ENCODE peak calls at places on chromosomes 3 and 15, in four cellular contexts. One of them, this sample, is unnamed.
A peak's percentile ranks its signal among the peaks of the same experiment; 100 is the strongest.

GRCh38 chr3:126537730-126538281 is 13.9 kb downstream of the CHST13 start:
- DNase-seq in PC-3: no peak
- DNase-seq in fibroblast of lung: no peak
- DNase-seq in astrocyte: no peak
- DNase-seq in this sample: no peak

GRCh38 chr15:57114070-57114469 is 195.6 kb downstream of the TCF12 start:
- DNase-seq in PC-3: peak; percentile 21
- DNase-seq in fibroblast of lung: peak; percentile 51
- DNase-seq in astrocyte: peak; percentile 45
- DNase-seq in this sample: no peak

GRCh38 chr15:22870865-22871264 is 32.4 kb downstream of the NIPA2 start:
- DNase-seq in PC-3: no peak
- DNase-seq in fibroblast of lung: no peak
- DNase-seq in astrocyte: no peak
- DNase-seq in this sample: no peak

GRCh38 chr3:94524102-94524922 is 461.5 kb downstream of the NSUN3 start:
- DNase-seq in PC-3: no peak
- DNase-seq in fibroblast of lung: no peak
- DNase-seq in astrocyte: no peak
- DNase-seq in this sample: peak; percentile 4

GRCh38 chr3:118488751-118489150 is 545.9 kb downstream of the IGSF11 start:
- DNase-seq in PC-3: no peak
- DNase-seq in fibroblast of lung: no peak
- DNase-seq in astrocyte: no peak
- DNase-seq in this sample: no peak

GRCh38 chr15:36753173-36753572 is 173.7 kb downstream of the CDIN1 start:
- DNase-seq in PC-3: no peak
- DNase-seq in fibroblast of lung: peak; percentile 9
- DNase-seq in astrocyte: no peak
- DNase-seq in this sample: peak; percentile 3

GRCh38 chr3:123138819-123139517 is 62.8 kb upstream of the SEC22A start:
- DNase-seq in PC-3: no peak
- DNase-seq in fibroblast of lung: no peak
- DNase-seq in astrocyte: no peak
- DNase-seq in this sample: no peak

GRCh38 chr15:85614059-85614458 is 180.7 kb downstream of the KLHL25 start:
- DNase-seq in PC-3: no peak
- DNase-seq in fibroblast of lung: no peak
- DNase-seq in astrocyte: no peak
- DNase-seq in this sample: no peak

GRCh38 chr3:169812844-169813677 is at the start of the genes LRRC34 and LRRIQ4:
- DNase-seq in PC-3: peak; percentile 67
- DNase-seq in fibroblast of lung: peak; percentile 55
- DNase-seq in astrocyte: peak; percentile 42
- DNase-seq in this sample: peak; percentile 78

GRCh38 chr3:159032311-159032710 is 230.5 kb downstream of the MFSD1 start:
- DNase-seq in PC-3: peak; percentile 77
- DNase-seq in fibroblast of lung: peak; percentile 29
- DNase-seq in astrocyte: peak; percentile 14
- DNase-seq in this sample: no peak

GRCh38 chr3:195468391-195468776 is 25.6 kb upstream of the ACAP2 start:
- DNase-seq in PC-3: no peak
- DNase-seq in fibroblast of lung: no peak
- DNase-seq in astrocyte: no peak
- DNase-seq in this sample: no peak

GRCh38 chr15:75947117-75947516 is 43.4 kb downstream of the FBXO22 start:
- DNase-seq in PC-3: peak; percentile 25
- DNase-seq in fibroblast of lung: peak; percentile 86
- DNase-seq in astrocyte: peak; percentile 82
- DNase-seq in this sample: no peak

GRCh38 chr3:105526349-105527111 is 159.8 kb downstream of the ALCAM start:
- DNase-seq in PC-3: peak; percentile 85
- DNase-seq in fibroblast of lung: peak; percentile 73
- DNase-seq in astrocyte: peak; percentile 64
- DNase-seq in this sample: peak; percentile 21

GRCh38 chr3:159761377-159761776 is 227.3 kb upstream of the IL12A start:
- DNase-seq in PC-3: peak; percentile 66
- DNase-seq in fibroblast of lung: peak; percentile 60
- DNase-seq in astrocyte: peak; percentile 43
- DNase-seq in this sample: no peak

GRCh38 chr15:76285241-76285825 is 25.9 kb downstream of the ETFA start:
- DNase-seq in PC-3: peak; percentile 44
- DNase-seq in fibroblast of lung: no peak
- DNase-seq in astrocyte: no peak
- DNase-seq in this sample: no peak

GRCh38 chr15:73608475-73608874 is 24.7 kb downstream of the NPTN start:
- DNase-seq in PC-3: no peak
- DNase-seq in fibroblast of lung: no peak
- DNase-seq in astrocyte: no peak
- DNase-seq in this sample: no peak

GRCh38 chr3:11530153-11530721 is 113.5 kb downstream of the VGLL4 start:
- DNase-seq in PC-3: no peak
- DNase-seq in fibroblast of lung: peak; percentile 99
- DNase-seq in astrocyte: peak; percentile 99
- DNase-seq in this sample: peak; percentile 51

GRCh38 chr3:109806929-109807328 is 469.6 kb upstream of the DPPA4 start:
- DNase-seq in PC-3: peak; percentile 77
- DNase-seq in fibroblast of lung: peak; percentile 71
- DNase-seq in astrocyte: peak; percentile 62
- DNase-seq in this sample: no peak

GRCh38 chr15:41018534-41018933 is 65.3 kb downstream of the CHAC1 start:
- DNase-seq in PC-3: peak; percentile 89
- DNase-seq in fibroblast of lung: peak; percentile 48
- DNase-seq in astrocyte: peak; percentile 28
- DNase-seq in this sample: peak; percentile 16

GRCh38 chr3:2659896-2660295 is 450.3 kb downstream of the IL5RA start:
- DNase-seq in PC-3: no peak
- DNase-seq in fibroblast of lung: peak; percentile 6
- DNase-seq in astrocyte: peak; percentile 2
- DNase-seq in this sample: no peak

GRCh38 chr3:184953396-184953795 is 141.4 kb downstream of the VPS8 start:
- DNase-seq in PC-3: no peak
- DNase-seq in fibroblast of lung: no peak
- DNase-seq in astrocyte: no peak
- DNase-seq in this sample: no peak

GRCh38 chr3:104069114-104069513 is 1297.6 kb upstream of the ALCAM start:
- DNase-seq in PC-3: peak; percentile 50
- DNase-seq in fibroblast of lung: peak; percentile 48
- DNase-seq in astrocyte: peak; percentile 35
- DNase-seq in this sample: no peak

DNA sequence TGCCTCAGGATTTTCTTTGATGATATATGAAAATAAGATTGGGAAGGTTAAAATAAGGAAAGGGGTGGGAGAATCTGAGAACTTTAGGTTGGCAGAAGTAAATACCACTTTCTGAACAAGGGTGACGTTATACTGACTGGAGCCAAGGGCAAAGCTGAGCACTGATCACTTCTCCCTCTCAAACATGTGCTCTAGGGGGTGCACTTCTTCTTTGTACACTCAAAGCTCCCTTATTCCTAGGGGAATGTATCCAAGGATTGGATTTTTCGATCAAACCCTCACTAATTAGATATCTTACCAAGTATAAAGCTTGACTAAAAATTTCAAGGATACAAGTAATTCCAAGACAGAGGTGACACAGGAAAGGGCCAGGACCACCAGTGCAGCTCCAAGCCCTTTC is 243.9 kb upstream of the UMPS start:
- DNase-seq in PC-3: peak; percentile 17
- DNase-seq in fibroblast of lung: no peak
- DNase-seq in astrocyte: no peak
- DNase-seq in this sample: no peak
- TF ChIP-seq CTCF in PC-3: peak; percentile 46
- TF ChIP-seq CTCF in fibroblast of lung: peak; percentile 11
- TF ChIP-seq CTCF in astrocyte: no peak
- TF ChIP-seq CTCF in this sample: peak; percentile 14

DNA sequence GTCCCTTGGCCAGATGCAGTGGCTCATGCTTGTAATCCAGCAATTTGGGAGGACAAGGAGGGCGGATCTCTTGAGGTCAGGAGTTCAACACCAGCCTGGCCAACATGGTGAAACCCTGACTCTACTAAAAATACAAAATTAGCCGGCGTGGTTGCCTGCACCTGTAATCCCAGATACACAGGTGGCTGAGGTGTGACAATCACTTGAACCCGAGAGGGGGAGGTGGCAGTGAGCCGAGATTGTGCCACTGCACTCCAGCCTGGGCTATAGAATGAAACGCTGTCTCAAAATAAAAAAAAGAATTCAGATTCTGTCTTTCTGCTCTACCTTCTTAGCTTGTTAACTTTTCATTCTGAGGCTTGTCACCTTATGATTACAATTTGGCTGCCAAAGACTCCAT is 22.1 kb downstream of the MYO5A start:
- DNase-seq in PC-3: no peak
- DNase-seq in fibroblast of lung: no peak
- DNase-seq in astrocyte: no peak
- DNase-seq in this sample: no peak
- H4K20me1 ChIP-seq in PC-3: no peaks in the 10 kb centered on the region
- H4K20me1 ChIP-seq in fibroblast of lung: no peaks in the 10 kb centered on the region
- H4K20me1 ChIP-seq in astrocyte: peaks cover 55% of the 10 kb centered on the region
- H4K20me1 ChIP-seq in this sample: peaks cover 21% of the 10 kb centered on the region

GRCh38 chr3:125145751-125146475 is 66.6 kb downstream of the SLC12A8 start:
- DNase-seq in PC-3: no peak
- DNase-seq in fibroblast of lung: no peak
- DNase-seq in astrocyte: no peak
- DNase-seq in this sample: no peak

GRCh38 chr3:125143538-125143937 is 69.0 kb downstream of the SLC12A8 start:
- DNase-seq in PC-3: no peak
- DNase-seq in fibroblast of lung: no peak
- DNase-seq in astrocyte: no peak
- DNase-seq in this sample: no peak

GRCh38 chr3:125146601-125147490 is 65.7 kb downstream of the SLC12A8 start:
- DNase-seq in PC-3: no peak
- DNase-seq in fibroblast of lung: no peak
- DNase-seq in astrocyte: no peak
- DNase-seq in this sample: no peak

GRCh38 chr3:125143982-125144652 is 68.4 kb downstream of the SLC12A8 start:
- DNase-seq in PC-3: no peak
- DNase-seq in fibroblast of lung: peak; percentile 84
- DNase-seq in astrocyte: peak; percentile 77
- DNase-seq in this sample: no peak

DNA sequence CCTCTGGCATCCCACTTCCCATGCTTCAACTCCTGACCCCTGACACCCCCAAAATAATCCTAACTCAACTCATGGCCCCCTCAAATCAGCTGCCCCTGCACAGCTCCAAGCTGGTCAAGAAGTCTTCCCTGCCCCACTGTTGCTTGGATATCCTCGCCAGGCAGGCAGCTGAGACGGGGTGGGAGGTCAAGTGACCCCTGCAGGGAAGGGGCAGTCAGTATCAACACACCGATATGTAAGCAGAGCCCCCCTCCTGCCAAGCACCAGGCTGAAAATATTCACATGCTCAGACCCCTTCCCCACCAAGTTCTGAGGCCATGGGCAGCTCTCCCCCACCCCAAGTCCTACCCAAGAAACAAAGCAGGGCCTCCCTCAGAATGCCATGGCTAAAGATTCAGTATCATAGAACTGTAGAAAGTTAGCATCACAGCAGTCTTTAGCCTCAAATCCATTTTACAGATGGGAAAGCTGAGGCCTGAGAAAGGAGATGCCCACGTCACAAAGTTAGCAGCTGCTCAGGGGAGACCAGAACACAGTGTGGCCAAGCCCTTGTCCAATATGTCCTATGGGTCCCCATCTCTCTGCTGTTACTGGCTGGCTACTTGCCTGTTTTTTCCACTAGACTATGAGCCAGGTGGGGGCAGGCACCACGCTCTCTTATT is 67.8 kb downstream of the SLC12A8 start:
- DNase-seq in PC-3: no peak
- DNase-seq in fibroblast of lung: no peak
- DNase-seq in astrocyte: no peak
- DNase-seq in this sample: peak; percentile 36
- H3K4me1 ChIP-seq in PC-3: no peaks in the 10 kb centered on the region
- H3K4me1 ChIP-seq in fibroblast of lung: peaks cover 29% of the 10 kb centered on the region
- H3K4me1 ChIP-seq in astrocyte: peaks cover 55% of the 10 kb centered on the region
- H3K4me1 ChIP-seq in this sample: peaks cover 40% of the 10 kb centered on the region

GRCh38 chr3:49456417-49456816 is 13.7 kb upstream of the DAG1 start:
- DNase-seq in PC-3: peak; percentile 43
- DNase-seq in fibroblast of lung: peak; percentile 45
- DNase-seq in astrocyte: peak; percentile 19
- DNase-seq in this sample: no peak

GRCh38 chr3:49454898-49455681 is 15.0 kb upstream of the DAG1 start:
- DNase-seq in PC-3: no peak
- DNase-seq in fibroblast of lung: no peak
- DNase-seq in astrocyte: no peak
- DNase-seq in this sample: no peak

GRCh38 chr3:49453621-49454315 is 16.3 kb upstream of the DAG1 start:
- DNase-seq in PC-3: no peak
- DNase-seq in fibroblast of lung: no peak
- DNase-seq in astrocyte: no peak
- DNase-seq in this sample: no peak

GRCh38 chr3:49460188-49460885 is 9.7 kb upstream of the DAG1 start:
- DNase-seq in PC-3: no peak
- DNase-seq in fibroblast of lung: no peak
- DNase-seq in astrocyte: no peak
- DNase-seq in this sample: no peak

GRCh38 chr3:49454457-49454856 is 15.6 kb upstream of the DAG1 start:
- DNase-seq in PC-3: peak; percentile 66
- DNase-seq in fibroblast of lung: no peak
- DNase-seq in astrocyte: no peak
- DNase-seq in this sample: peak; percentile 59
- TF ChIP-seq CTCF in PC-3: peak; percentile 65
- TF ChIP-seq CTCF in fibroblast of lung: no peak
- TF ChIP-seq CTCF in astrocyte: no peak
- TF ChIP-seq CTCF in this sample: peak; percentile 48

DNA sequence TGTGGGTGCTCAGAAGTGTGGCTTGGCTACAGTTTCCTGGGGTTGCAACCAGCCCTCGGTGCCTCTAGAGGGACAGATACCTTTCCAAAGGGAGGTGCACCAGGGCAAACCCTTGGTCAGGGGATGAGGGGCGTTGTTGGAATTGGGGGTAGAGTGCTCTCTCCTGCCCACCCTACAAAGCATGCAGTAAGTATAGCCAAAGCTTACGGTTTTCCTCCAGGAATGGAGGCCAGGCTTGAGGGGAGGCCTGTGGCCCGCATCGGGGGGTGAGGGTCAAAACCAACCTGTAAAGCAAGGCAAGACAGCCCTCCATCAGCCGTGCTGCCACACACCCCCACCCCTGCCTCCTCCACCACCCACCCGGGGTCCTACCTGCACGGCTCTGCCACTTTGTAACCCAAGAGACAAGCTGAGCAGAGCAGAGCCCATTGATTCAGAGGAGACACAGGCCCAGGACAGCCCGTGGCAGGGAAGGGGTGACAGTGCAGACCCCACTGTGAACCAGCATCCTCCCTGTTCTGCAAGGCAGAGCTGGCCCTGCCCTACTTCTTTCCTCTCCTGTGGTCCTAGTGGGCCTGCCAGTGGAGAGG is 41.5 kb downstream of the TLE3 start:
- DNase-seq in PC-3: no peak
- DNase-seq in fibroblast of lung: no peak
- DNase-seq in astrocyte: no peak
- DNase-seq in this sample: no peak
- H4K20me1 ChIP-seq in PC-3: no peaks in the 10 kb centered on the region
- H4K20me1 ChIP-seq in fibroblast of lung: no peaks in the 10 kb centered on the region
- H4K20me1 ChIP-seq in astrocyte: peaks cover 72% of the 10 kb centered on the region
- H4K20me1 ChIP-seq in this sample: peaks cover 5% of the 10 kb centered on the region

GRCh38 chr3:108123326-108123725 is 32.5 kb upstream of the CD47 start:
- DNase-seq in PC-3: no peak
- DNase-seq in fibroblast of lung: no peak
- DNase-seq in astrocyte: no peak
- DNase-seq in this sample: no peak
- H3K4me1 ChIP-seq in PC-3: peaks cover 7% of the 10 kb centered on the region
- H3K4me1 ChIP-seq in fibroblast of lung: no peaks in the 10 kb centered on the region
- H3K4me1 ChIP-seq in astrocyte: no peaks in the 10 kb centered on the region
- H3K4me1 ChIP-seq in this sample: peaks cover 29% of the 10 kb centered on the region